ENCODE peak calls at places on chromosomes 16 and 17, in six cellular contexts. D is lower lobe of right lung; O is NCI-H1105 treated with DMSO at 0.1 percent for 48 hours; N is GM19239; M is HCT116; P is stimulated activated CD8-positive, alpha-beta memory T cell treated with anti-CD3 and anti-CD28 coated beads, Interleukin-4, amount 100 ng/mL, for 24 hours. Y is an unnamed sample.

GRCh38 chr17:64709481-64709880 is 47.4 kb upstream of the SMURF2 start:
- DNase-seq in D (no peak), O (no peak), N (no peak), M (no peak), P (no peak), Y (no peak)

GRCh38 chr17:29145289-29146058 is 34.7 kb downstream of the MYO18A start:
- DNase-seq in D (peak; percentile 83), O (peak; percentile 51), N (no peak), M (no peak), P (peak; percentile 45), Y (peak; percentile 52)

GRCh38 chr17:31508310-31509094 is 117.0 kb downstream of the RAB11FIP4 start:
- DNase-seq in D (no peak), O (no peak), N (peak; percentile 62), M (no peak), P (peak; percentile 46), Y (peak; percentile 59)

GRCh38 chr16:4293822-4294457 is 21.1 kb upstream of the TFAP4 start:
- DNase-seq in D (peak; percentile 58), O (peak; percentile 69), N (no peak), M (no peak), P (no peak), Y (no peak)

GRCh38 chr16:88264641-88265285 is 118.0 kb upstream of the ZNF469 start:
- DNase-seq in D (peak; percentile 95), O (no peak), N (no peak), M (peak; percentile 85), P (peak; percentile 64), Y (no peak)

GRCh38 chr17:42760652-42761581 is at the start of gene RAMP2:
- DNase-seq in D (no peak), O (peak; percentile 25), N (no peak), M (no peak), P (no peak), Y (no peak)

GRCh38 chr16:88069397-88070168 is 118.3 kb downstream of the BANP start:
- DNase-seq in D (peak; percentile 30), O (no peak), N (peak; percentile 93), M (no peak), P (no peak), Y (peak; percentile 3)

GRCh38 chr17:53627511-53627910 is 195.2 kb upstream of the KIF2B start:
- DNase-seq in D (no peak), O (no peak), N (no peak), M (no peak), P (no peak), Y (no peak)

GRCh38 chr16:66274335-66275110 is 92.0 kb upstream of the CDH5 start:
- DNase-seq in D (no peak), O (peak; percentile 35), N (no peak), M (peak; percentile 32), P (no peak), Y (no peak)

GRCh38 chr16:78183437-78183836 is 84.0 kb downstream of the WWOX start:
- DNase-seq in D (no peak), O (no peak), N (no peak), M (no peak), P (no peak), Y (no peak)

GRCh38 chr16:88062341-88062861 is 111.2 kb downstream of the BANP start:
- DNase-seq in D (peak; percentile 34), O (no peak), N (no peak), M (no peak), P (no peak), Y (no peak)

GRCh38 chr16:67423634-67424575 is 7.0 kb upstream of the HSD11B2 start:
- DNase-seq in D (no peak), O (no peak), N (no peak), M (no peak), P (no peak), Y (no peak)

GRCh38 chr17:49985310-49985990 is 9.6 kb downstream of the DLX3 start:
- DNase-seq in D (no peak), O (peak; percentile 13), N (no peak), M (no peak), P (no peak), Y (no peak)

GRCh38 chr16:30005341-30006094 is 5.3 kb downstream of the DOC2A start:
- DNase-seq in D (no peak), O (peak; percentile 53), N (peak; percentile 84), M (no peak), P (no peak), Y (no peak)

Y was measured in T-cell.